ENCODE peak calls at places on chromosome 13, in five cellular contexts. J, A, D, L and X are unnamed samples. For H3K36me3, the result is how much of the 10 kb centered on the place peaks cover.

GRCh38 chr13:57630661-57631606 is 610 bp upstream of the PCDH17 start:
- DNase-seq in A (no peak), D (no peak), J (peak), L (peak), X (no peak)

GRCh38 chr13:23743717-23744116 is 145.5 kb downstream of the MIPEP start:
- DNase-seq in A (no peak), J (no peak), D (no peak), L (no peak), X (no peak)

GRCh38 chr13:31121327-31122140 is 40.2 kb downstream of the HSPH1 start:
- DNase-seq in J (no peak), A (no peak), D (no peak), L (no peak), X (no peak)

GRCh38 chr13:38421590-38422560 is 72.2 kb downstream of the UFM1 start:
- DNase-seq in D (no peak), J (peak), L (no peak), A (no peak), X (no peak)

GRCh38 chr13:40792284-40793051 is 3.1 kb downstream of the SLC25A15 start:
- DNase-seq in D (no peak), L (no peak), A (no peak), J (no peak), X (no peak)

GRCh38 chr13:108895220-108895704 is 265.9 kb downstream of the MYO16 start:
- DNase-seq in D (no peak), L (no peak), A (no peak), J (peak), X (no peak)

GRCh38 chr13:92967923-92968322 is 258.7 kb upstream of the GPC6 start:
- DNase-seq in A (no peak), D (no peak), L (no peak), J (no peak), X (no peak)

GRCh38 chr13:35140831-35141230 is 198.8 kb downstream of the NBEA start:
- DNase-seq in D (no peak), J (no peak), A (no peak), L (no peak), X (no peak)

GRCh38 chr13:60788156-60788829 is 391.3 kb downstream of the TDRD3 start:
- DNase-seq in L (no peak), A (no peak), D (no peak), J (no peak), X (no peak)

GRCh38 chr13:25910243-25910642 is 141.6 kb downstream of the SHISA2 start:
- DNase-seq in A (no peak), D (no peak), L (no peak), J (no peak), X (no peak)

GRCh38 chr13:29761815-29762214 is 88.6 kb downstream of the UBL3 start:
- DNase-seq in J (no peak), L (no peak), D (no peak), A (no peak), X (no peak)

GRCh38 chr13:27419333-27419732 is 5.1 kb upstream of the GTF3A start:
- DNase-seq in A (no peak), J (no peak), D (no peak), L (no peak), X (no peak)

GRCh38 chr13:83722443-83722842 is 159.8 kb downstream of the SLITRK1 start:
- DNase-seq in A (no peak), L (no peak), D (no peak), J (no peak), X (no peak)

GRCh38 chr13:102555914-102556553 is 40.8 kb upstream of the TPP2 start:
- DNase-seq in J (peak), D (no peak), L (no peak), A (no peak), X (peak)

GRCh38 chr13:91632071-91632470 is 233.7 kb downstream of the GPC5 start:
- DNase-seq in D (no peak), A (no peak), L (no peak), J (no peak), X (no peak)

GRCh38 chr13:25171170-25171516 is 945 bp downstream of the AMER2 start:
- DNase-seq in J (no peak), L (no peak), A (no peak), D (no peak), X (no peak)

GRCh38 chr13:56561327-56561726 is 579.4 kb upstream of the PRR20A start:
- DNase-seq in L (no peak), A (no peak), D (no peak), J (no peak), X (no peak)

GRCh38 chr13:72839831-72840426 is 58.0 kb downstream of the PIBF1 start:
- DNase-seq in L (no peak), D (no peak), A (no peak), J (peak), X (no peak)

GRCh38 chr13:93262729-93263128 is 36.1 kb downstream of the GPC6 start:
- DNase-seq in L (no peak), D (no peak), A (no peak), J (peak), X (no peak)

GRCh38 chr13:73984201-73984600 is 150.0 kb downstream of the KLF12 start:
- DNase-seq in A (no peak), J (no peak), L (peak), D (no peak), X (no peak)

GRCh38 chr13:65787087-65787486 is 1443.0 kb downstream of the PCDH9 start:
- DNase-seq in A (no peak), L (no peak), D (no peak), J (no peak), X (no peak)

GRCh38 chr13:42078113-42078769 is 29.8 kb downstream of the DGKH start:
- DNase-seq in D (no peak), J (no peak), A (no peak), L (no peak), X (no peak)
- TF ChIP-seq CTCF in D (no peak), J (no peak), A (no peak), L (no peak), X (no peak)

GRCh38 chr13:99250977-99251825 is 7.0 kb downstream of the GPR18 start:
- DNase-seq in J (no peak), A (no peak), D (no peak), L (no peak), X (no peak)
- H3K36me3 ChIP-seq in J (under half), A (under half), D (under half), L (under half), X (under half)

GRCh38 chr13:32443111-32443510 is 15.2 kb upstream of the N4BP2L1 start:
- DNase-seq in A (no peak), J (no peak), D (peak), L (no peak), X (peak)
- TF ChIP-seq CTCF in A (peak), J (peak), D (peak), L (peak), X (peak)

GRCh38 chr13:113637262-113638160 is 20.5 kb downstream of the ATP4B start:
- DNase-seq in A (no peak), J (no peak), L (peak), D (no peak), X (no peak)

GRCh38 chr13:113635048-113635420 is 23.0 kb downstream of the ATP4B start:
- DNase-seq in D (no peak), J (no peak), L (peak), A (no peak), X (no peak)

GRCh38 chr13:113636266-113636963 is 21.6 kb downstream of the ATP4B start:
- DNase-seq in J (no peak), L (peak), D (no peak), A (no peak), X (no peak)

GRCh38 chr13:113634279-113635047 is 23.5 kb downstream of the ATP4B start:
- DNase-seq in A (no peak), D (no peak), J (no peak), L (no peak), X (no peak)

DNA sequence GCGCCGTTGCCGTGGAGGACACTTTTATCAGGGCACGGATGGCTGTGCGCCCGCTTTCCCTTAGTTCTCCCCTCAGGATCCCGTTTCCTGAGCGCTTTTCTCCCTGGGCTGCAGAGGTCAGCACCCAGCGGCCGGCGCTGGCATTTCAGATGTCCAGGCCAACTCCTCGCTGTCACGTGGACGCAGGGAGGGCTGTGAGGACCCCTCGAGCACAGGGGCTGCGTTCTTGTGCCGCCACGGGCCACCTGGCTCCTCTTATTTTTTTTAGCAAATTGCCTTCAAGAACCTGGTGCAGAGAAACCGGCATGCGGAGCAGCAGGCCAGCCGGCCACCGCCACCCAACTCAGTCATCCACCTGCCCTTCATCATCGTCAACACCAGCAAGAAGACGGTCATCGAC is 22.3 kb downstream of the ATP4B start:
- DNase-seq in L (peak), J (no peak), D (no peak), A (no peak), X (no peak)
- H3K36me3 ChIP-seq in L (half or more), J (half or more), D (under half), A (under half), X (half or more)

DNA sequence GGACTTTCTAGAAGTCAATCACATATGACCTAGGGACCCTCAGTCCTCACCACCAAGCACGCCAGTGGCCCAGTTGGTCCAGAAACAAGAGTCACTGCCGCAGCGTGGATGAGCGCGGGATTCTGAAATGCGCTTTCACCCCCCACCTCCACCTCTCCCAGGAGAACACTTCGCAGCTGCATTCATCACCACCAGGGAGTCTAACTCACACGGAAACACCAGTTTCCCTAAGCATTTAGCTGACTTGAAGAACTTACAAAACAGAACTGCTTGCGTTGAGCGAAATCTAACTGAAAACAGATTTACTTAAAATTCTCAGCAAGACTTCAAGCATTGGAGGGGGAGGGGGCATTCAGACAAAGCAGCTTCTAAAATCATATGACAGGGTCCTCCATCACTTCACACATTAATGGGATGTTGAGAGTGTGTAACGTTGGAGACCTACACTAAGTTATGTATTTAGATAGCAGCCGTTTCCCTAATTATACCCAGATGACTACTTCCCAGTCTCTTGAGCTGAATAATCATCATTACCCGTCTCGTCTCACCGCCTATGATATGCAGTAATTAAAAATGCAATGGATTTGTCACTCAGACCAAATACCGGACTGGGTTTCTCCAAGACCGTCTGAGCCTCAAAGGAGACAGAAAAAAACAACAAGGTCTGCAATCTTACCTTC is 258.3 kb upstream of the IRS2 start:
- DNase-seq in D (no peak), L (no peak), J (no peak), A (no peak), X (no peak)
- TF ChIP-seq CTCF in D (no peak), L (no peak), J (peak), A (no peak), X (no peak)

GRCh38 chr13:21043898-21044297 is 17.5 kb downstream of the LATS2 start:
- DNase-seq in J (peak), D (no peak), L (no peak), A (no peak), X (no peak)
- H3K36me3 ChIP-seq in J (under half), D (under half), L (under half), A (under half), X (under half)

DNA sequence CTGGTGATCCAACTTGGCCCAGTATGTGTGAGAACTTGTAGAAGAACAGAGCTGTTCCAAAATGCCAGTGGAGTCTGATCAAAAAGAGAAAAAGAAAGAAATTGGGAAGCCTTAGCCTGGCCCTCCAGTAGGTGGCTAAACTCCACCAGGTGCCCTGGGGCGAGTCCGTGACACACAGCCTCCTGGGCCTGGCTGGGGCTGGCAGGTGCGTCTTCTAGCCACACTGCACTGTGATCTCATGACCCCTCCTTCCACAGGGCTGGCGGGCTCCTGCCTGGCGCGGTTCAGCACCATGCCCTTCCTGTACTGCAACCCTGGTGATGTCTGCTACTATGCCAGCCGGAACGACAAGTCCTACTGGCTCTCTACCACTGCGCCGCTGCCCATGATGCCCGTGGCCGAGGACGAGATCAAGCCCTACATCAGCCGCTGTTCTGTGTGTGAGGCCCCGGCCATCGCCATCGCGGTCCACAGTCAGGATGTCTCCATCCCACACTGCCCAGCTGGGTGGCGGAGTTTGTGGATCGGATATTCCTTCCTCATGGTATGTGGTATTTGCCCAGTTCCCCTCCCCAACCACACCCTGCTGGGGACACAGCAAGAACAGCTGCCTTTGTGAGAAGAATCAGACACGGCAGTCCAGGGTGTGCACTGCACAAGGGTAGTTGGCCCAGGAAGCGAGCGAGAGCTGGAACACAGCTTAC is 53.7 kb downstream of the RAB20 start:
- DNase-seq in L (peak), A (no peak), J (no peak), D (no peak), X (no peak)
- TF ChIP-seq CTCF in L (peak), A (no peak), J (peak), D (peak), X (no peak)

GRCh38 chr13:51249767-51250741 is 27.9 kb downstream of the FAM124A start:
- DNase-seq in D (no peak), J (no peak), A (no peak), L (no peak), X (no peak)

GRCh38 chr13:51249254-51249653 is 27.1 kb downstream of the FAM124A start:
- DNase-seq in D (no peak), J (no peak), A (no peak), L (no peak), X (no peak)

GRCh38 chr13:51255556-51255955 is 33.4 kb downstream of the FAM124A start:
- DNase-seq in A (no peak), L (no peak), J (no peak), D (no peak), X (no peak)

GRCh38 chr13:51251480-51251879 is 29.3 kb downstream of the FAM124A start:
- DNase-seq in J (no peak), D (no peak), A (no peak), L (no peak), X (no peak)

GRCh38 chr13:51252954-51253531 is 30.8 kb downstream of the FAM124A start:
- DNase-seq in J (no peak), L (no peak), D (no peak), A (no peak), X (peak)
- H3K36me3 ChIP-seq in J (under half), L (under half), D (under half), A (under half), X (under half)

DNA sequence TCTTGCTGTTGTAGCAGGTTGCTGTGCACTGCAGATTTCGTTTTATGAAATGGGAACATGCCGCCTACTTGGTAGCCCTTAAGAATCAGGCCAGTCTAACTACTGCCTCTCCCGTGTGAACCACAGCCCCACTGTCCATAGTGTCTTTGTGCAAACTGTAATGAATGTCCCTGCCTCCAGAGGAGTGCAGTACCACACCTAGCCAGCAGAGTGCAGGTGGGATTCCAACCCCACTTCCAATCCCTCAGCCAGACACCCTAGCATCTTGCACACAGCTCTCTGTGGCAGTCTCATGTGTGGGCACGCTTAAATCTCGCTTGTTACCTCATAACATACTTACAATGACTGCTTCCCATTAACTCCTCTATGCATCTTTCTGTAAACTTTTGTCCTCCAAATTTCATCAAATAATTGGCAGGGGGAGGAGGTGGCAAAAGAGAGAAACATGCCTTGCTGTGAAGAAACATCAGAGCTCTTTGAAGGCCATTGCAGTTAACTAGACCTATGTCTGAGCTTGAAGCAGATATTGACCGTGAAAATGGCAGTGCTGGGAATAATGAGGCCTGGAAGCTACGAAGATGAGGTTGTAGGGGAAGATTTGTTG is 47.2 kb downstream of the ZAR1L start:
- DNase-seq in D (no peak), A (peak), L (peak), J (no peak), X (no peak)
- TF ChIP-seq CTCF in D (peak), A (peak), L (peak), J (peak), X (peak)